ENCODE peak calls at places on chromosomes 16 and 17, in seven cellular contexts. One of them, this sample, is unnamed.

GRCh38 chr16:4314532-4315184 is 1.2 kb upstream of the GLIS2 start:
- DNase-seq in mesenteric fat pad: no peak
- DNase-seq in NCI-H345: peak; percentile 33
- DNase-seq in kidney glomerular epithelial cell: peak; percentile 26
- DNase-seq in stomach: no peak
- DNase-seq in colonic mucosa: peak; percentile 23
- DNase-seq in uterus: no peak
- DNase-seq in this sample: peak; percentile 25

GRCh38 chr16:56914896-56915295 is 17.0 kb upstream of the HERPUD1 start:
- DNase-seq in kidney glomerular epithelial cell: no peak
- DNase-seq in mesenteric fat pad: no peak
- DNase-seq in uterus: no peak
- DNase-seq in stomach: no peak
- DNase-seq in NCI-H345: no peak
- DNase-seq in colonic mucosa: no peak
- DNase-seq in this sample: no peak

GRCh38 chr17:31489295-31490018 is 98.0 kb downstream of the RAB11FIP4 start:
- DNase-seq in uterus: no peak
- DNase-seq in colonic mucosa: peak; percentile 94
- DNase-seq in kidney glomerular epithelial cell: no peak
- DNase-seq in NCI-H345: no peak
- DNase-seq in stomach: peak; percentile 92
- DNase-seq in mesenteric fat pad: no peak
- DNase-seq in this sample: no peak

GRCh38 chr17:51238253-51238887 is 21.5 kb downstream of the MBTD1 start:
- DNase-seq in mesenteric fat pad: no peak
- DNase-seq in kidney glomerular epithelial cell: no peak
- DNase-seq in NCI-H345: no peak
- DNase-seq in colonic mucosa: no peak
- DNase-seq in uterus: no peak
- DNase-seq in stomach: no peak
- DNase-seq in this sample: no peak

GRCh38 chr17:352421-353212 is at the start of gene RPH3AL:
- DNase-seq in uterus: no peak
- DNase-seq in NCI-H345: peak; percentile 29
- DNase-seq in kidney glomerular epithelial cell: peak; percentile 91
- DNase-seq in mesenteric fat pad: peak; percentile 82
- DNase-seq in stomach: peak; percentile 88
- DNase-seq in colonic mucosa: peak; percentile 86
- DNase-seq in this sample: peak; percentile 38

GRCh38 chr17:40322417-40323315 is 13.7 kb downstream of the RARA start:
- DNase-seq in uterus: peak; percentile 77
- DNase-seq in stomach: peak; percentile 70
- DNase-seq in colonic mucosa: peak; percentile 71
- DNase-seq in kidney glomerular epithelial cell: peak; percentile 86
- DNase-seq in mesenteric fat pad: no peak
- DNase-seq in NCI-H345: peak; percentile 33
- DNase-seq in this sample: peak; percentile 36

GRCh38 chr17:82246365-82247174 is 17.7 kb downstream of the SLC16A3 start:
- DNase-seq in stomach: peak; percentile 52
- DNase-seq in mesenteric fat pad: no peak
- DNase-seq in kidney glomerular epithelial cell: peak; percentile 66
- DNase-seq in uterus: peak; percentile 57
- DNase-seq in colonic mucosa: no peak
- DNase-seq in NCI-H345: no peak
- DNase-seq in this sample: no peak

GRCh38 chr17:61135782-61136181 is 263.9 kb upstream of the TBX2 start:
- DNase-seq in NCI-H345: no peak
- DNase-seq in kidney glomerular epithelial cell: no peak
- DNase-seq in stomach: no peak
- DNase-seq in uterus: no peak
- DNase-seq in colonic mucosa: no peak
- DNase-seq in mesenteric fat pad: no peak
- DNase-seq in this sample: no peak

GRCh38 chr17:83201206-83202001 is 122.0 kb downstream of the METRNL start:
- DNase-seq in uterus: no peak
- DNase-seq in kidney glomerular epithelial cell: no peak
- DNase-seq in stomach: peak; percentile 20
- DNase-seq in mesenteric fat pad: no peak
- DNase-seq in NCI-H345: no peak
- DNase-seq in colonic mucosa: no peak
- DNase-seq in this sample: no peak

GRCh38 chr16:76943936-76944335 is 247.1 kb upstream of the MON1B start:
- DNase-seq in uterus: no peak
- DNase-seq in stomach: no peak
- DNase-seq in NCI-H345: no peak
- DNase-seq in colonic mucosa: no peak
- DNase-seq in kidney glomerular epithelial cell: no peak
- DNase-seq in mesenteric fat pad: no peak
- DNase-seq in this sample: no peak

GRCh38 chr17:79183221-79184158 is 108.9 kb downstream of the ENGASE start:
- DNase-seq in NCI-H345: peak; percentile 35
- DNase-seq in stomach: no peak
- DNase-seq in uterus: no peak
- DNase-seq in colonic mucosa: no peak
- DNase-seq in mesenteric fat pad: no peak
- DNase-seq in kidney glomerular epithelial cell: no peak
- DNase-seq in this sample: no peak

GRCh38 chr17:15261063-15261817 is 3.9 kb downstream of the PMP22 start:
- DNase-seq in stomach: peak; percentile 36
- DNase-seq in kidney glomerular epithelial cell: peak; percentile 60
- DNase-seq in colonic mucosa: peak; percentile 43
- DNase-seq in NCI-H345: no peak
- DNase-seq in uterus: peak; percentile 64
- DNase-seq in mesenteric fat pad: no peak
- DNase-seq in this sample: no peak

GRCh38 chr16:9860876-9861275 is 321.4 kb downstream of the GRIN2A start:
- DNase-seq in kidney glomerular epithelial cell: no peak
- DNase-seq in colonic mucosa: no peak
- DNase-seq in stomach: no peak
- DNase-seq in mesenteric fat pad: no peak
- DNase-seq in NCI-H345: no peak
- DNase-seq in uterus: no peak
- DNase-seq in this sample: no peak

GRCh38 chr17:18981642-18982424 is 22.7 kb downstream of the FAM83G start:
- DNase-seq in kidney glomerular epithelial cell: peak; percentile 30
- DNase-seq in colonic mucosa: peak; percentile 94
- DNase-seq in uterus: no peak
- DNase-seq in stomach: peak; percentile 92
- DNase-seq in NCI-H345: peak; percentile 84
- DNase-seq in mesenteric fat pad: no peak
- DNase-seq in this sample: no peak

GRCh38 chr17:77133087-77133633 is 7.6 kb upstream of the SEC14L1 start:
- DNase-seq in colonic mucosa: no peak
- DNase-seq in mesenteric fat pad: no peak
- DNase-seq in NCI-H345: no peak
- DNase-seq in uterus: no peak
- DNase-seq in kidney glomerular epithelial cell: no peak
- DNase-seq in stomach: no peak
- DNase-seq in this sample: no peak

GRCh38 chr17:27539794-27540193 is 83.5 kb downstream of the KSR1 start:
- DNase-seq in stomach: no peak
- DNase-seq in colonic mucosa: no peak
- DNase-seq in uterus: no peak
- DNase-seq in NCI-H345: no peak
- DNase-seq in mesenteric fat pad: no peak
- DNase-seq in kidney glomerular epithelial cell: peak; percentile 75
- DNase-seq in this sample: no peak

GRCh38 chr16:47848481-47849109 is 307.2 kb downstream of the ABCC12 start:
- DNase-seq in mesenteric fat pad: no peak
- DNase-seq in colonic mucosa: no peak
- DNase-seq in stomach: no peak
- DNase-seq in NCI-H345: peak; percentile 36
- DNase-seq in uterus: no peak
- DNase-seq in kidney glomerular epithelial cell: no peak
- DNase-seq in this sample: no peak

GRCh38 chr16:5065813-5066212 is at the start of gene C16orf89:
- DNase-seq in NCI-H345: no peak
- DNase-seq in kidney glomerular epithelial cell: no peak
- DNase-seq in mesenteric fat pad: no peak
- DNase-seq in stomach: peak; percentile 48
- DNase-seq in colonic mucosa: peak; percentile 49
- DNase-seq in uterus: no peak
- DNase-seq in this sample: no peak

GRCh38 chr17:47837401-47838039 is 3.6 kb downstream of the SCRN2 start:
- DNase-seq in NCI-H345: no peak
- DNase-seq in colonic mucosa: no peak
- DNase-seq in stomach: no peak
- DNase-seq in kidney glomerular epithelial cell: no peak
- DNase-seq in mesenteric fat pad: no peak
- DNase-seq in uterus: no peak
- DNase-seq in this sample: no peak

GRCh38 chr17:75077072-75077489 is 10.7 kb upstream of the SLC16A5 start:
- DNase-seq in colonic mucosa: peak; percentile 83
- DNase-seq in kidney glomerular epithelial cell: no peak
- DNase-seq in stomach: no peak
- DNase-seq in uterus: no peak
- DNase-seq in mesenteric fat pad: no peak
- DNase-seq in NCI-H345: no peak
- DNase-seq in this sample: no peak

GRCh38 chr16:47311738-47312505 is 148.9 kb downstream of the ITFG1 start:
- DNase-seq in kidney glomerular epithelial cell: peak; percentile 63
- DNase-seq in NCI-H345: no peak
- DNase-seq in uterus: no peak
- DNase-seq in stomach: no peak
- DNase-seq in mesenteric fat pad: no peak
- DNase-seq in colonic mucosa: no peak
- DNase-seq in this sample: no peak

GRCh38 chr16:5216681-5217080 is 119.1 kb upstream of the EEF2KMT start:
- DNase-seq in kidney glomerular epithelial cell: no peak
- DNase-seq in colonic mucosa: no peak
- DNase-seq in NCI-H345: no peak
- DNase-seq in mesenteric fat pad: peak; percentile 41
- DNase-seq in stomach: no peak
- DNase-seq in uterus: no peak
- DNase-seq in this sample: no peak

GRCh38 chr16:89360760-89361435 is 129.5 kb downstream of the ANKRD11 start:
- DNase-seq in colonic mucosa: no peak
- DNase-seq in uterus: no peak
- DNase-seq in stomach: peak; percentile 40
- DNase-seq in NCI-H345: no peak
- DNase-seq in mesenteric fat pad: no peak
- DNase-seq in kidney glomerular epithelial cell: no peak
- DNase-seq in this sample: no peak

GRCh38 chr17:7167832-7168231 is 11.3 kb downstream of the ASGR1 start:
- DNase-seq in stomach: no peak
- DNase-seq in mesenteric fat pad: no peak
- DNase-seq in colonic mucosa: no peak
- DNase-seq in NCI-H345: no peak
- DNase-seq in uterus: no peak
- DNase-seq in kidney glomerular epithelial cell: no peak
- DNase-seq in this sample: no peak

GRCh38 chr17:46875849-46876352 is 24.5 kb downstream of the WNT9B start:
- DNase-seq in stomach: no peak
- DNase-seq in NCI-H345: no peak
- DNase-seq in kidney glomerular epithelial cell: no peak
- DNase-seq in colonic mucosa: no peak
- DNase-seq in uterus: no peak
- DNase-seq in mesenteric fat pad: no peak
- DNase-seq in this sample: no peak

GRCh38 chr16:50539822-50540710 is 8.1 kb upstream of the NKD1 start:
- DNase-seq in colonic mucosa: no peak
- DNase-seq in stomach: no peak
- DNase-seq in kidney glomerular epithelial cell: no peak
- DNase-seq in NCI-H345: no peak
- DNase-seq in uterus: no peak
- DNase-seq in mesenteric fat pad: no peak
- DNase-seq in this sample: no peak

GRCh38 chr17:9367186-9367585 is 208.4 kb downstream of the STX8 start:
- DNase-seq in kidney glomerular epithelial cell: no peak
- DNase-seq in mesenteric fat pad: no peak
- DNase-seq in uterus: no peak
- DNase-seq in stomach: no peak
- DNase-seq in NCI-H345: no peak
- DNase-seq in colonic mucosa: no peak
- DNase-seq in this sample: no peak

GRCh38 chr16:8720080-8720966 is 45.9 kb downstream of the ABAT start:
- DNase-seq in NCI-H345: peak; percentile 90
- DNase-seq in uterus: no peak
- DNase-seq in kidney glomerular epithelial cell: peak; percentile 82
- DNase-seq in mesenteric fat pad: no peak
- DNase-seq in stomach: no peak
- DNase-seq in colonic mucosa: no peak
- DNase-seq in this sample: peak; percentile 88

GRCh38 chr16:82152641-82153094 is 17.4 kb downstream of the MPHOSPH6 start:
- DNase-seq in colonic mucosa: peak; percentile 57
- DNase-seq in mesenteric fat pad: no peak
- DNase-seq in kidney glomerular epithelial cell: no peak
- DNase-seq in NCI-H345: no peak
- DNase-seq in stomach: no peak
- DNase-seq in uterus: peak; percentile 40
- DNase-seq in this sample: peak; percentile 74

GRCh38 chr17:43442711-43443110 is 41.1 kb upstream of the DHX8 start:
- DNase-seq in NCI-H345: no peak
- DNase-seq in colonic mucosa: no peak
- DNase-seq in stomach: no peak
- DNase-seq in uterus: no peak
- DNase-seq in kidney glomerular epithelial cell: peak; percentile 74
- DNase-seq in mesenteric fat pad: no peak
- DNase-seq in this sample: no peak

GRCh38 chr17:80964231-80964856 is 27.3 kb upstream of the CHMP6 start:
- DNase-seq in kidney glomerular epithelial cell: no peak
- DNase-seq in mesenteric fat pad: no peak
- DNase-seq in NCI-H345: no peak
- DNase-seq in stomach: no peak
- DNase-seq in uterus: no peak
- DNase-seq in colonic mucosa: no peak
- DNase-seq in this sample: no peak